ENCODE peak calls at places on chromosomes 6 and 20, in eight cellular contexts. C, V, F, T, Y, Q, N and I are unnamed samples.

GRCh38 chr6:15912505-15912767 is 216.4 kb upstream of the MYLIP start:
- DNase-seq in C (no peak), V (no peak), F (no peak), T (no peak), Y (no peak), Q (no peak), N (no peak), I (no peak)

GRCh38 chr6:30719791-30720737 is at the start of gene TUBB:
- DNase-seq in C (peak; percentile 99), V (peak; percentile 93), F (peak; percentile 97), T (peak; percentile 98), Y (peak; percentile 98), Q (peak; percentile 94), N (peak; percentile 97), I (peak; percentile 96)

GRCh38 chr20:49846206-49846807 is 33.7 kb downstream of the SLC9A8 start:
- DNase-seq in C (peak; percentile 72), V (peak; percentile 59), F (no peak), T (peak; percentile 48), Y (peak; percentile 78), Q (peak; percentile 27), N (no peak), I (peak; percentile 47)

GRCh38 chr6:23591761-23592160 is 534.3 kb upstream of the NRSN1 start:
- DNase-seq in C (no peak), V (no peak), F (no peak), T (no peak), Y (no peak), Q (no peak), N (no peak), I (no peak)

GRCh38 chr6:108850669-108851467 is 2.6 kb downstream of the ARMC2 start:
- DNase-seq in C (no peak), V (no peak), F (no peak), T (no peak), Y (peak; percentile 21), Q (no peak), N (peak; percentile 60), I (no peak)

GRCh38 chr6:36662380-36662779 is 16.1 kb upstream of the CDKN1A start:
- DNase-seq in C (no peak), V (no peak), F (no peak), T (no peak), Y (no peak), Q (no peak), N (no peak), I (no peak)

GRCh38 chr20:44733341-44734069 is 12.2 kb upstream of the KCNK15 start:
- DNase-seq in C (peak; percentile 79), V (peak; percentile 46), F (peak; percentile 84), T (peak; percentile 74), Y (peak; percentile 83), Q (peak; percentile 51), N (peak; percentile 76), I (peak; percentile 71)

GRCh38 chr20:56979125-56979524 is 287.3 kb downstream of the BMP7 start:
- DNase-seq in C (no peak), V (no peak), F (no peak), T (no peak), Y (no peak), Q (no peak), N (no peak), I (no peak)

GRCh38 chr6:142787422-142787821 is 157.6 kb downstream of the HIVEP2 start:
- DNase-seq in C (no peak), V (no peak), F (no peak), T (no peak), Y (no peak), Q (no peak), N (no peak), I (no peak)

GRCh38 chr20:12383770-12384304 is 466.1 kb downstream of the BTBD3 start:
- DNase-seq in C (no peak), V (no peak), F (no peak), T (no peak), Y (peak; percentile 81), Q (no peak), N (no peak), I (no peak)

GRCh38 chr20:327946-328563 is 2.7 kb downstream of the SOX12 start:
- DNase-seq in C (no peak), V (no peak), F (no peak), T (peak; percentile 15), Y (peak; percentile 21), Q (no peak), N (no peak), I (no peak)

GRCh38 chr6:35642471-35643161 is 46.1 kb downstream of the FKBP5 start:
- DNase-seq in C (no peak), V (no peak), F (no peak), T (no peak), Y (peak; percentile 38), Q (no peak), N (no peak), I (no peak)

GRCh38 chr6:168198302-168199180 is 119.5 kb upstream of the FRMD1 start:
- DNase-seq in C (peak; percentile 23), V (no peak), F (peak; percentile 48), T (no peak), Y (no peak), Q (no peak), N (no peak), I (no peak)

GRCh38 chr20:61253640-61254511 is 1.8 kb downstream of the CDH4 start:
- DNase-seq in C (no peak), V (no peak), F (no peak), T (no peak), Y (no peak), Q (no peak), N (no peak), I (no peak)

GRCh38 chr6:36944650-36945049 is 9.9 kb upstream of the PI16 start:
- DNase-seq in C (peak; percentile 21), V (no peak), F (no peak), T (no peak), Y (no peak), Q (no peak), N (no peak), I (no peak)

GRCh38 chr20:1838479-1839279 is 56.5 kb upstream of the SIRPA start:
- DNase-seq in C (no peak), V (peak; percentile 33), F (no peak), T (no peak), Y (no peak), Q (no peak), N (no peak), I (no peak)

GRCh38 chr6:12585497-12585958 is 131.0 kb upstream of the PHACTR1 start:
- DNase-seq in C (no peak), V (no peak), F (no peak), T (peak; percentile 96), Y (peak; percentile 84), Q (no peak), N (peak; percentile 39), I (no peak)

GRCh38 chr6:35568967-35569606 is 56.4 kb upstream of the TULP1 start:
- DNase-seq in C (peak; percentile 79), V (no peak), F (no peak), T (no peak), Y (peak; percentile 63), Q (peak; percentile 27), N (peak; percentile 49), I (no peak)

GRCh38 chr20:34300809-34301586 is 2.2 kb downstream of the AHCY start:
- DNase-seq in C (no peak), V (no peak), F (no peak), T (no peak), Y (no peak), Q (no peak), N (no peak), I (no peak)

GRCh38 chr20:58719971-58720371 is 27.4 kb downstream of the NPEPL1 start:
- DNase-seq in C (no peak), V (no peak), F (peak; percentile 25), T (no peak), Y (no peak), Q (no peak), N (no peak), I (no peak)

GRCh38 chr6:20744911-20745557 is 210.8 kb downstream of the CDKAL1 start:
- DNase-seq in C (no peak), V (peak; percentile 21), F (no peak), T (no peak), Y (no peak), Q (no peak), N (no peak), I (no peak)

GRCh38 chr20:48489656-48490055 is 338.1 kb downstream of the PREX1 start:
- DNase-seq in C (no peak), V (peak; percentile 38), F (no peak), T (no peak), Y (no peak), Q (no peak), N (no peak), I (no peak)

GRCh38 chr6:33147807-33148666 is 44.2 kb downstream of the COL11A2 start:
- DNase-seq in C (no peak), V (peak; percentile 16), F (no peak), T (peak; percentile 49), Y (peak; percentile 81), Q (no peak), N (no peak), I (peak; percentile 27)

GRCh38 chr6:110561016-110561396 is 84.6 kb upstream of the SLC22A16 start:
- DNase-seq in C (no peak), V (no peak), F (no peak), T (no peak), Y (no peak), Q (no peak), N (no peak), I (no peak)

GRCh38 chr20:50195524-50196120 is 5.0 kb downstream of the CEBPB start:
- DNase-seq in C (no peak), V (no peak), F (no peak), T (no peak), Y (no peak), Q (no peak), N (no peak), I (no peak)

GRCh38 chr6:125107048-125107447 is 46.5 kb upstream of the TPD52L1 start:
- DNase-seq in C (no peak), V (no peak), F (no peak), T (no peak), Y (no peak), Q (no peak), N (no peak), I (no peak)

GRCh38 chr20:54107181-54107580 is 36.8 kb upstream of the BCAS1 start:
- DNase-seq in C (no peak), V (no peak), F (no peak), T (no peak), Y (no peak), Q (no peak), N (no peak), I (no peak)